ENCODE peak calls at places on chromosomes 11 and 22, in seven cellular contexts. N is head of caudate nucleus, X is endothelial cell, I is bronchial epithelial cell, M is NCI-H1105 treated with DMSO at 0.1 percent for 48 hours, Z is aorta, E is neuronal stem cell. C is an unnamed sample.

GRCh38 chr22:44191036-44191454 is 10.3 kb downstream of the PARVG start:
- DNase-seq in N (no peak), E (no peak), M (no peak), I (peak; percentile 17), X (no peak), Z (no peak), C (no peak)

GRCh38 chr11:40380871-40381270 is 1078.6 kb downstream of the LRRC4C start:
- DNase-seq in N (no peak), E (no peak), M (no peak), X (no peak), I (no peak), Z (no peak), C (no peak)

GRCh38 chr22:36258750-36259619 is 6.1 kb downstream of the APOL1 start:
- DNase-seq in Z (peak; percentile 66), M (no peak), X (peak; percentile 69), N (no peak), E (peak; percentile 74), I (no peak), C (no peak)

GRCh38 chr11:64989416-64989815 is 7.4 kb downstream of the BATF2 start:
- DNase-seq in M (no peak), E (no peak), Z (no peak), X (no peak), I (no peak), N (no peak), C (no peak)

GRCh38 chr11:111469200-111469599 is 43.0 kb downstream of the BTG4 start:
- DNase-seq in E (no peak), M (no peak), N (no peak), I (no peak), X (no peak), Z (no peak), C (no peak)

GRCh38 chr11:5129457-5129877 is 8.7 kb downstream of the OR52A5 start:
- DNase-seq in E (no peak), I (peak; percentile 20), N (no peak), Z (no peak), M (no peak), X (no peak), C (no peak)

GRCh38 chr11:67506426-67507032 is 1.4 kb upstream of the PITPNM1 start:
- DNase-seq in M (no peak), Z (peak; percentile 59), I (no peak), E (no peak), X (no peak), N (no peak), C (no peak)

GRCh38 chr11:131760191-131760951 is 390.0 kb downstream of the NTM start:
- DNase-seq in X (peak; percentile 38), M (no peak), E (no peak), N (peak; percentile 68), I (no peak), Z (no peak), C (no peak)

GRCh38 chr22:46996595-46997310 is 234.3 kb downstream of the TBC1D22A start:
- DNase-seq in N (no peak), M (no peak), Z (no peak), E (no peak), X (no peak), I (peak; percentile 10), C (no peak)

GRCh38 chr11:124669193-124669592 is 4.3 kb downstream of the SIAE start:
- DNase-seq in N (peak; percentile 27), X (peak; percentile 59), I (peak; percentile 47), M (peak; percentile 72), Z (no peak), E (no peak), C (peak; percentile 46)

GRCh38 chr22:22520667-22521602 is 865 bp upstream of the ZNF280A start:
- DNase-seq in I (no peak), N (no peak), X (no peak), M (no peak), E (no peak), Z (no peak), C (no peak)

GRCh38 chr11:134797411-134798089 is 385.5 kb upstream of the B3GAT1 start:
- DNase-seq in X (no peak), Z (no peak), N (no peak), E (no peak), I (no peak), M (no peak), C (no peak)

GRCh38 chr11:36411202-36411640 is 98.9 kb downstream of the TRAF6 start:
- DNase-seq in M (no peak), I (no peak), E (no peak), X (no peak), N (no peak), Z (peak; percentile 76), C (no peak)

GRCh38 chr11:111299111-111300026 is 1.0 kb downstream of the POU2AF3 start:
- DNase-seq in X (peak; percentile 75), Z (peak; percentile 73), M (no peak), N (peak; percentile 75), I (no peak), E (peak; percentile 52), C (peak; percentile 84)

GRCh38 chr11:74681686-74682651 is 49.3 kb downstream of the CHRDL2 start:
- DNase-seq in N (peak; percentile 11), M (peak; percentile 24), Z (peak; percentile 49), E (no peak), X (no peak), I (peak; percentile 35), C (no peak)

GRCh38 chr11:15867886-15868285 is 488.5 kb downstream of the SOX6 start:
- DNase-seq in I (no peak), X (no peak), Z (no peak), M (no peak), E (no peak), N (no peak), C (no peak)

GRCh38 chr11:63444181-63444580 is 46.8 kb downstream of the PLAAT5 start:
- DNase-seq in I (no peak), X (no peak), Z (no peak), M (no peak), E (no peak), N (no peak), C (no peak)

GRCh38 chr11:68099474-68100405 is 21.4 kb downstream of the CHKA start:
- DNase-seq in N (no peak), E (no peak), I (no peak), Z (no peak), X (no peak), M (peak; percentile 37), C (no peak)

GRCh38 chr22:29994027-29994715 is 86.1 kb upstream of the HORMAD2 start:
- DNase-seq in E (no peak), M (no peak), N (no peak), X (no peak), I (peak; percentile 95), Z (no peak), C (peak; percentile 28)

GRCh38 chr11:121282376-121282775 is 10.2 kb upstream of the SC5D start:
- DNase-seq in E (no peak), Z (no peak), I (peak; percentile 57), M (no peak), X (no peak), N (no peak), C (no peak)